ENCODE peak calls at places on chromosomes 13 and 19, in nine cellular contexts. P is endothelial cell of umbilical vein, T is psoas muscle, X is astrocyte of the spinal cord, F is AG09319, Z is heart right ventricle, L is glutamatergic neuron, S is HFFc6, K is choroid plexus epithelial cell. Q is an unnamed sample.

GRCh38 chr13:45048890-45049407 is 59.6 kb downstream of the GPALPP1 start:
- DNase-seq in P (no peak), T (no peak), X (no peak), F (no peak), Z (no peak), L (no peak), S (no peak), K (no peak), Q (no peak)

GRCh38 chr13:26685606-26686005 is 75.0 kb downstream of the GPR12 start:
- DNase-seq in P (no peak), T (no peak), X (no peak), F (no peak), Z (no peak), L (no peak), S (no peak), K (no peak), Q (no peak)

GRCh38 chr19:46731584-46731983 is 14.3 kb upstream of the FKRP start:
- DNase-seq in P (no peak), T (no peak), X (no peak), F (no peak), Z (no peak), L (no peak), S (no peak), K (no peak), Q (no peak)

GRCh38 chr19:15595069-15595468 is 19.9 kb upstream of the CYP4F8 start:
- DNase-seq in P (no peak), T (no peak), X (no peak), F (no peak), Z (no peak), L (no peak), S (no peak), K (no peak), Q (peak)

GRCh38 chr13:106536244-106537034 is 977 bp upstream of the EFNB2 start:
- DNase-seq in P (peak), T (peak), X (peak), F (peak), Z (peak), L (peak), S (peak), K (peak), Q (peak)

GRCh38 chr19:40398417-40399056 is 8.6 kb upstream of the HIPK4 start:
- DNase-seq in P (peak), T (no peak), X (peak), F (no peak), Z (no peak), L (peak), S (no peak), K (peak), Q (peak)

GRCh38 chr13:23504188-23504587 is 66.0 kb upstream of the TNFRSF19 start:
- DNase-seq in P (no peak), T (no peak), X (no peak), F (no peak), Z (no peak), L (no peak), S (peak), K (no peak), Q (no peak)

GRCh38 chr13:60112771-60113170 is 51.0 kb downstream of the DIAPH3 start:
- DNase-seq in P (no peak), T (no peak), X (peak), F (no peak), Z (no peak), L (no peak), S (peak), K (peak), Q (no peak)

GRCh38 chr13:105627270-105627669 is 908.2 kb downstream of the EFNB2 start:
- DNase-seq in P (no peak), T (no peak), X (peak), F (no peak), Z (no peak), L (no peak), S (no peak), K (peak), Q (no peak)

GRCh38 chr13:71877280-71877653 is 10.3 kb upstream of the DACH1 start:
- DNase-seq in P (no peak), T (no peak), X (no peak), F (no peak), Z (no peak), L (no peak), S (no peak), K (no peak), Q (no peak)

GRCh38 chr13:28843594-28843993 is 23.5 kb downstream of the MTUS2 start:
- DNase-seq in P (no peak), T (no peak), X (no peak), F (no peak), Z (no peak), L (no peak), S (no peak), K (no peak), Q (no peak)

GRCh38 chr13:99376924-99377323 is 69.7 kb upstream of the GPR183 start:
- DNase-seq in P (no peak), T (no peak), X (no peak), F (no peak), Z (no peak), L (no peak), S (no peak), K (no peak), Q (no peak)

GRCh38 chr13:97224544-97225324 is 2.6 kb downstream of the MBNL2 start:
- DNase-seq in P (peak), T (no peak), X (peak), F (no peak), Z (no peak), L (peak), S (no peak), K (peak), Q (peak)

GRCh38 chr19:1610579-1610978 is 5.3 kb upstream of the UQCR11 start:
- DNase-seq in P (no peak), T (no peak), X (no peak), F (no peak), Z (no peak), L (no peak), S (no peak), K (no peak), Q (no peak)

GRCh38 chr19:1609680-1610474 is 4.6 kb upstream of the UQCR11 start:
- DNase-seq in P (no peak), T (no peak), X (no peak), F (no peak), Z (no peak), L (no peak), S (no peak), K (no peak), Q (no peak)

GRCh38 chr19:1611353-1611752 is 6.1 kb upstream of the UQCR11 start:
- DNase-seq in P (no peak), T (no peak), X (no peak), F (no peak), Z (no peak), L (no peak), S (no peak), K (no peak), Q (no peak)

GRCh38 chr19:1606138-1606651 is 933 bp upstream of the UQCR11 start:
- DNase-seq in P (no peak), T (no peak), X (no peak), F (no peak), Z (no peak), L (no peak), S (no peak), K (no peak), Q (no peak)

DNA sequence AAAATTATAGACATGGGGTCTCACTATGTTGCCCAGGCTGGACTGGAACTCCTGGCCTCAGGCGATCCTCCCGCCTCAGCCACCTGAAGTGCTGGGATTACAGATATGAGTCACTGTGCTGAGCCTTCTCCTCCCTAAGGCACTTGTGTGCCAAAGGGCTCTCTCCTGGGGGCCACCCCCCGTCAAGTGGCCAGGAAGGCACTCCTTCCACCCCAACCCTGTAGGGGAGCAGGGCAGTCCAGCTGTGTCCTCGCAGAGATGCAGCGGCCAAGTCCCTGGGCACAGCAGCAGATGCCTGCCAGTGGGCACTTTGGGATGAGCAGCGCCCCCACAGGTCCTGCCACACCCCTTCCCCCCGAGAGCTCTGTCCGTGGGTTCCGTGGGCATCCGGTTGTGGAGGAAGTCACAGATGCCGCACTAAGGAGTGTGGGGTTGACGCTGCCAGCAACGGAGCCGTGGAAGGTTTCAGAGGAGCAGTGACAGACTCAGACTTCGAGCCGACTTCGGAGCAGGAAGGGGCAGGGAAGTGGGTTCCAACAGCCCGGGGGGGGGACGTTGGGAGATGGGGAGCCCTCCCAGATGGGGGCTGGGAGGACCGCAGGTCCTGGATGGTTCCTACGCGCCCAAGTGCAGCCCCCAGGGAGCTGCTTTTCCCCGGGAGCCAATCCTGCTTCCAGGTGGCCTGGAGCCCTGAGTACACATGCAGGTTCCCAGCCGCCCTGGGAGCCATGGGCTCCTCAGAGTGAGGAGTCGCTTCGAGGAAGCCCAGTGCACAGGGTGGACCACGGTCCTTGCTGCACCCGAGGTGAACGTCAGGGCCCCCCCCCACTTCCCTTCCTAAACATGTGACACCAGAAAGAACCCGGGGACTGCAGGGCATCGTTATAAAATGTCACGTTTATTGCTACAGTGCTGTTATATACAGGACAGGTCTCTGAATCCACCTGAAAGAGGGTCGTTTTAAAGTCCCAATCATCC is 3.4 kb upstream of the UQCR11 start:
- DNase-seq in P (no peak), T (no peak), X (peak), F (no peak), Z (no peak), L (no peak), S (no peak), K (peak), Q (no peak)
- TF ChIP-seq CTCF in P (no peak), T (no peak), X (no peak), F (no peak), Z (no peak), L (no peak), S (no peak), K (no peak), Q (no peak)

GRCh38 chr19:8321067-8321759 is at the start of the genes NDUFA7 and RPS28:
- DNase-seq in P (peak), T (peak), X (peak), F (peak), Z (peak), L (peak), S (peak), K (peak), Q (peak)
- TF ChIP-seq CTCF in P (peak), T (peak), X (peak), F (peak), Z (peak), L (no peak), S (peak), K (no peak), Q (no peak)

GRCh38 chr19:38095411-38096308 is 128.4 kb downstream of the DPF1 start:
- DNase-seq in P (peak), T (peak), X (peak), F (peak), Z (peak), L (peak), S (peak), K (peak), Q (peak)
- TF ChIP-seq CTCF in P (peak), T (peak), X (peak), F (peak), Z (peak), L (peak), S (peak), K (peak), Q (peak)

GRCh38 chr19:35141627-35142401 is 1.2 kb upstream of the FXYD7 start:
- DNase-seq in P (no peak), T (no peak), X (no peak), F (no peak), Z (no peak), L (no peak), S (no peak), K (no peak), Q (no peak)
- TF ChIP-seq CTCF in P (no peak), T (no peak), X (no peak), F (no peak), Z (no peak), L (no peak), S (no peak), K (no peak), Q (peak)

DNA sequence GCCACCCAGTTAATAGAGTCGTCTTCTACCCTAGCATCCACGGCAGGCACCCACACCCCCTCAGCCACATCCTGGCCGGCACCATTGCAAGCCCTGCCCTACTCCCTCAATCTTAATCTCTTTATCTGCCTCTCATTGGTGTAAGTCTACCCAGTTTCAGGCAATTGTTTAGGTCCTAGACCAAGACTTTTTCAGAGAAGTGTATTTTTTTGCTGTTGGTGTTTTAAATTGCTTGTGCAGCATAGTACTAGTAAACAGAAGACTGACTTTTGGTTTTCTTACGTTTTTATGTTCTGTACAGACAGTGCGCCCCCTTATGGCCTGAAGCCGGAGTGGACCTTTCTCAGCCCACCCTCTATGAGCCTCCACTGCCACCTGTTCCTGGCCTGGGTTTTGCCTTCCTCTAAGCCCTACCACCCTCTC is 2.3 kb upstream of the LCP1 start:
- DNase-seq in P (peak), T (peak), X (no peak), F (no peak), Z (peak), L (peak), S (no peak), K (peak), Q (no peak)
- TF ChIP-seq CTCF in P (peak), T (peak), X (peak), F (peak), Z (no peak), L (peak), S (peak), K (peak), Q (no peak)

DNA sequence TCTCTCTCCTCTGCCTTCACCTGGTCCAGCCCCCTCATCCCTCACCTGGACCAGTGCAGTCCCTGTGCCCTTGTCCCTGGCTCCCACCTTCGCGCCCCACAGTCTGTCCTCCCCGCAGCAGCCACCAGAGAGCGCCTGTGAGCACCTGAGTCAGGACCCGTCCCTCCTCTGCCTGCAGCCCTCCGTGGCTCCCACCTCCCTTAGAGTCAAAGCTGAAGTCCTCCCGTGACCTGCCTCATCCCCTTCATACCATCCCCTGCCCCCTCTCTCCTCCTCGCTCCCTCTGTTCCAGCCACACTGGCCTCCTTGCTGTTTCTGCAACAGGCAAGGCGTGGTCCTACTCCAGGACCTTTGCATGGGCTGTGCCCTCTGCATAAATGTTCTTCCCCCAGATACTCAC is 10.3 kb downstream of the CELF5 start:
- DNase-seq in P (no peak), T (no peak), X (no peak), F (no peak), Z (no peak), L (no peak), S (no peak), K (no peak), Q (no peak)
- TF ChIP-seq CTCF in P (peak), T (no peak), X (peak), F (peak), Z (no peak), L (no peak), S (peak), K (peak), Q (peak)

GRCh38 chr19:57389730-57390598 is at the start of gene ZNF548:
- DNase-seq in P (peak), T (peak), X (peak), F (peak), Z (peak), L (peak), S (peak), K (peak), Q (peak)
- TF ChIP-seq CTCF in P (peak), T (peak), X (peak), F (peak), Z (peak), L (no peak), S (peak), K (peak), Q (no peak)

DNA sequence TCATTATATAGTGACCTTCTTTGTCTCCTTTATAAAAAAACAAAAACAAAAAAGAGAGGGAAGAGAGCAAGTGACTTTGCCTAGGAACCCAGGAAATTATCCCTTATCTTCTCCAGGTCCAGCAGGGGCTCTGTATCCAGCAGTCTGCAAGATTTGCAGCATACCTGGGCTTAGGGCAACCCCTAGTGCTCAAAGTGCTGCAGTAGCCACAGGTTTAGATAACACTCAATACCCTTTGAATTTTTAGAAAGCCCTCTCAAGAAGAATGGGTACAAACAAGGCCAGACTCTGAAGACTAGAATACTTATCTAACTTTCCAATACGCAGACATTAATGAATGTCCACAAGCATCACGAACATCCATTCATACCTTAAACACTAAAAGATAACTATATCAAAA is 43.2 kb downstream of the CCNA1 start:
- DNase-seq in P (no peak), T (no peak), X (no peak), F (no peak), Z (no peak), L (no peak), S (no peak), K (peak), Q (peak)
- TF ChIP-seq CTCF in P (no peak), T (no peak), X (peak), F (no peak), Z (no peak), L (no peak), S (no peak), K (peak), Q (no peak)

GRCh38 chr13:50969691-50970090 is 60.1 kb downstream of the RNASEH2B start:
- DNase-seq in P (no peak), T (no peak), X (peak), F (no peak), Z (no peak), L (peak), S (no peak), K (peak), Q (no peak)
- TF ChIP-seq CTCF in P (no peak), T (no peak), X (no peak), F (no peak), Z (peak), L (no peak), S (no peak), K (peak), Q (no peak)

GRCh38 chr19:55383789-55384575 is at the start of gene TMEM238:
- DNase-seq in P (peak), T (peak), X (peak), F (no peak), Z (peak), L (peak), S (peak), K (peak), Q (no peak)
- TF ChIP-seq CTCF in P (peak), T (peak), X (no peak), F (no peak), Z (peak), L (no peak), S (peak), K (no peak), Q (peak)

Q was measured in RWPE1.